ENCODE peak calls at places on chromosomes 4 and X, in nine cellular contexts. L is PC-3, H is SK-N-SH, S is fibroblast of lung, A is endothelial cell of umbilical vein, W is adrenal gland, Q is hepatocyte, Z is endodermal cell, V is body of pancreas. M is an unnamed sample. For H3K4me1, the result is how much of the 10 kb centered on the place peaks cover.

GRCh38 chrX:132875705-132876508 is 82.5 kb downstream of the HS6ST2 start:
- DNase-seq in L (peak), H (no peak), S (no peak), A (no peak), W (no peak), Q (no peak), Z (peak), V (no peak), M (no peak)

GRCh38 chrX:99750721-99751120 is 659.4 kb downstream of the PCDH19 start:
- DNase-seq in L (no peak), H (no peak), S (no peak), A (no peak), W (no peak), Q (no peak), Z (no peak), V (no peak), M (no peak)

GRCh38 chr4:24794916-24795665 is at the start of gene SOD3:
- DNase-seq in L (peak), H (no peak), S (peak), A (peak), W (peak), Q (peak), Z (peak), V (peak), M (peak)

GRCh38 chr4:56512166-56512565 is 6.6 kb downstream of the ARL9 start:
- DNase-seq in L (no peak), H (no peak), S (peak), A (no peak), W (no peak), Q (no peak), Z (no peak), V (no peak), M (no peak)

GRCh38 chr4:149145803-149146202 is 669.8 kb downstream of the IQCM start:
- DNase-seq in L (peak), H (no peak), S (peak), A (no peak), W (no peak), Q (no peak), Z (no peak), V (no peak), M (no peak)

GRCh38 chrX:103733017-103733416 is 22.3 kb downstream of the TMEM31 start:
- DNase-seq in L (no peak), H (no peak), S (no peak), A (no peak), W (no peak), Q (no peak), Z (no peak), V (no peak), M (no peak)

GRCh38 chr4:125317526-125317880 is 2.7 kb downstream of the FAT4 start:
- DNase-seq in L (no peak), H (peak), S (peak), A (no peak), W (peak), Q (peak), Z (peak), V (peak), M (no peak)

GRCh38 chr4:103497692-103498091 is 222.1 kb downstream of the TACR3 start:
- DNase-seq in L (no peak), H (no peak), S (no peak), A (no peak), W (no peak), Q (no peak), Z (no peak), V (no peak), M (no peak)

GRCh38 chrX:79556750-79557149 is 189.6 kb upstream of the ITM2A start:
- DNase-seq in L (no peak), H (no peak), S (no peak), A (no peak), W (no peak), Q (no peak), Z (no peak), V (no peak), M (no peak)

GRCh38 chr4:46386570-46386969 is 3.4 kb downstream of the GABRA2 start:
- DNase-seq in L (peak), H (peak), S (no peak), A (no peak), W (no peak), Q (peak), Z (peak), V (no peak), M (no peak)

GRCh38 chr4:44725166-44725565 is 1.2 kb downstream of the GNPDA2 start:
- DNase-seq in L (no peak), H (no peak), S (peak), A (no peak), W (no peak), Q (peak), Z (no peak), V (no peak), M (no peak)

GRCh38 chrX:3939967-3940610 is 226.6 kb upstream of the PRKX start:
- DNase-seq in L (peak), H (peak), S (peak), A (peak), W (no peak), Q (peak), Z (no peak), V (peak), M (no peak)

GRCh38 chr4:159516556-159516955 is 413.7 kb downstream of the RAPGEF2 start:
- DNase-seq in L (peak), H (no peak), S (peak), A (peak), W (no peak), Q (no peak), Z (no peak), V (no peak), M (no peak)

GRCh38 chrX:55841962-55842752 is 124.6 kb downstream of the RRAGB start:
- DNase-seq in L (no peak), H (no peak), S (no peak), A (no peak), W (no peak), Q (no peak), Z (no peak), V (no peak), M (no peak)

GRCh38 chr4:4666693-4667642 is 125.1 kb upstream of the STX18 start:
- DNase-seq in L (no peak), H (peak), S (peak), A (no peak), W (no peak), Q (peak), Z (peak), V (no peak), M (no peak)

GRCh38 chr4:4666187-4666586 is 124.3 kb upstream of the STX18 start:
- DNase-seq in L (no peak), H (no peak), S (no peak), A (no peak), W (no peak), Q (no peak), Z (no peak), V (no peak), M (no peak)

GRCh38 chr4:4670869-4671268 is 129.0 kb upstream of the STX18 start:
- DNase-seq in L (no peak), H (no peak), S (peak), A (no peak), W (no peak), Q (no peak), Z (peak), V (no peak), M (no peak)

GRCh38 chr4:4668355-4669210 is 126.7 kb upstream of the STX18 start:
- DNase-seq in L (no peak), H (no peak), S (peak), A (no peak), W (no peak), Q (no peak), Z (no peak), V (no peak), M (no peak)

DNA sequence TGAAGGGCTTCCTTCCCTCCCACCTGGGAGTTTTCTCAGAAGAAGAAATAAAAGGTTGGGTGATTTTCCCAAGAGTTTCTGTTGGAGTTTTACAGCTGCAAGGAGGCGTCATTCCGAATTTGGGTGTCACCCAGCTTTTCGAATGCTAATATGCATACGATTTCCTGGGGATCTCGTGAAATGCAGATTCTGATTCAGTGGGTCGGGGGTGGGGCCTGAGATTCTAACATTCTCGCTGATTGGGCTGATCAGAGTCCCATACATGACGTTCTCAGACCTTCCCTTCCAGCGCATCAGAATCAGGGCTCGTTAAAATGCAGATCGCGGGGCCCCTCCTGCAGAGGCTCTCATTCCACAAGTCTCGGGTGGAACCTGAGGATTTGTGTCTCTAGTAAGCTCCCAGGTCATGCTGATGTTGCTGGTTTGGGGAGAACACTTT is 125.8 kb upstream of the STX18 start:
- DNase-seq in L (no peak), H (no peak), S (peak), A (no peak), W (no peak), Q (no peak), Z (peak), V (no peak), M (no peak)
- H3K4me3 ChIP-seq in L (no peak), H (no peak), S (no peak), A (no peak), W (no peak), Q (no peak), Z (peak), V (no peak), M (no peak)

GRCh38 chr4:147515220-147515936 is 34.5 kb downstream of the EDNRA start:
- DNase-seq in L (peak), H (no peak), S (no peak), A (no peak), W (no peak), Q (no peak), Z (no peak), V (no peak), M (no peak)
- TF ChIP-seq CTCF in L (no peak), H (no peak), S (no peak), A (no peak), W (no peak), Q (no peak), Z (no peak), V (no peak), M (no peak)

GRCh38 chr4:186699298-186699697 is 24.4 kb downstream of the FAT1 start:
- DNase-seq in L (peak), H (no peak), S (peak), A (no peak), W (peak), Q (peak), Z (no peak), V (peak), M (no peak)
- H3K4me1 ChIP-seq in L (under half), H (under half), S (under half), A (under half), W (under half), Q (under half), Z (under half), V (half or more), M (under half)

DNA sequence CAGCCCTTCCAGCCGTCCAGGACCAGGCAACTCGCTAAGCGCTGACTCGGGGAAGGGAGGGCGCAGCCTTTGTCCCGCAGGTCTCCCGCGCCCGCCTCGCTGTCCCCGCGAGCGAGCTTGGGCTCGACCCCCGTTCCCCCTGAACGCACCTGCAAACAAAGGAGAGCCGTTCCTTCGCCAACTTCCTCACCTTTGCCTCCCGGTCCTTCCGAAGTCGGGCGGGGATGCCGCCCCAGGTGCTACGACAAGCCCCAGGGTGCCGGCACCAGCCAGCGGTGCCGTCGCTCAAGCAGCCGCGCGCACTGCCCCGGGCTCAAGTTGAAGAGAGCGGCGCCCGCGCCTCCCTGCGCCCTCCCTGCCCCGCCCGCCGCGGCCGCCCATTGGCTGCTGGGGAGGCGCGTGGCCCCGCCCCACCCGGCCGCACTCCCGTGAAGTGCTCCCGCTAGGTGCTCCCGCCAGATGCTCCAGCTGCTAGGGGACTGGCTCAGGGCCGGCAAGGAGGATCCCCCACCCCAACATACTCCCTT is 107.1 kb downstream of the NSUN7 start:
- DNase-seq in L (peak), H (peak), S (peak), A (peak), W (peak), Q (peak), Z (peak), V (peak), M (peak)
- H3K4me3 ChIP-seq in L (peak), H (peak), S (peak), A (peak), W (peak), Q (peak), Z (peak), V (no peak), M (no peak)